ENCODE peak calls at places on chromosome 9, in five cellular contexts. V is natural killer cell; Z is RPMI7951; B is stimulated activated naive CD8-positive, alpha-beta T cell treated with anti-CD3 and anti-CD28 coated beads, Interleukin-15, Interleukin-2, amounts not matched to agents 100 U/mL and 50 U/mL, for 24 hours; C is heart left ventricle. S is an unnamed sample.

GRCh38 chr9:90907790-90908189 is 106.2 kb downstream of the SYK start:
- DNase-seq in V (no peak), Z (no peak), B (no peak), C (no peak), S (no peak)

GRCh38 chr9:124593080-124594058 is 86.2 kb upstream of the NR5A1 start:
- DNase-seq in V (no peak), Z (peak; percentile 36), B (no peak), C (no peak), S (peak; percentile 31)

GRCh38 chr9:127785933-127786772 is at the start of gene CDK9:
- DNase-seq in V (peak; percentile 96), Z (peak; percentile 83), B (peak; percentile 95), C (peak; percentile 94), S (peak; percentile 90)

GRCh38 chr9:90991953-90992352 is 190.3 kb downstream of the SYK start:
- DNase-seq in V (no peak), Z (no peak), B (no peak), C (no peak), S (no peak)

GRCh38 chr9:125442471-125442870 is 180.8 kb downstream of the GAPVD1 start:
- DNase-seq in V (no peak), Z (no peak), B (no peak), C (no peak), S (no peak)

GRCh38 chr9:127520941-127521918 is 69.9 kb downstream of the LRSAM1 start:
- DNase-seq in V (no peak), Z (peak; percentile 94), B (no peak), C (no peak), S (no peak)

GRCh38 chr9:131036529-131037335 is 27.8 kb downstream of the LAMC3 start:
- DNase-seq in V (no peak), Z (no peak), B (no peak), C (peak; percentile 49), S (no peak)

GRCh38 chr9:74120470-74120869 is 376.7 kb upstream of the RORB start:
- DNase-seq in V (no peak), Z (no peak), B (no peak), C (no peak), S (no peak)

GRCh38 chr9:107215381-107215780 is 67.7 kb upstream of the RAD23B start:
- DNase-seq in V (no peak), Z (peak; percentile 70), B (no peak), C (no peak), S (no peak)

GRCh38 chr9:117718085-117718484 is 13.9 kb downstream of the TLR4 start:
- DNase-seq in V (no peak), Z (peak; percentile 55), B (no peak), C (no peak), S (no peak)

GRCh38 chr9:133050781-133051180 is 11.0 kb upstream of the CEL start:
- DNase-seq in V (no peak), Z (no peak), B (no peak), C (no peak), S (no peak)

GRCh38 chr9:127106493-127106855 is 16.0 kb downstream of the ANGPTL2 start:
- DNase-seq in V (no peak), Z (no peak), B (no peak), C (no peak), S (no peak)

GRCh38 chr9:125942111-125942510 is 194.9 kb downstream of the PBX3 start:
- DNase-seq in V (no peak), Z (no peak), B (no peak), C (no peak), S (no peak)

GRCh38 chr9:4262735-4263141 is 37.1 kb downstream of the GLIS3 start:
- DNase-seq in V (no peak), Z (peak; percentile 88), B (no peak), C (no peak), S (no peak)

GRCh38 chr9:135847833-135848232 is 59.5 kb downstream of the CAMSAP1 start:
- DNase-seq in V (no peak), Z (no peak), B (no peak), C (no peak), S (no peak)

GRCh38 chr9:84669008-84669292 is 579 bp upstream of the NTRK2 start:
- DNase-seq in V (no peak), Z (no peak), B (no peak), C (no peak), S (no peak)

GRCh38 chr9:19136129-19136528 is 8.8 kb upstream of the PLIN2 start:
- DNase-seq in V (no peak), Z (no peak), B (no peak), C (no peak), S (no peak)